ENCODE peak calls at places on chromosomes 4 and X, in four cellular contexts. G is NCI-H345, Y is KBM-7, T is GOT3. K is an unnamed sample.

GRCh38 chr4:24794916-24795665 is at the start of gene SOD3:
- DNase-seq in T (peak), G (no peak), Y (no peak), K (no peak)

GRCh38 chr4:156475322-156475721 is 496.3 kb downstream of the PDGFC start:
- DNase-seq in G (peak), T (no peak), Y (peak), K (no peak)

GRCh38 chrX:101676571-101676970 is 16.9 kb upstream of the ARMCX2 start:
- DNase-seq in G (no peak), T (no peak), Y (no peak), K (no peak)

GRCh38 chr4:176883681-176884418 is 91.1 kb upstream of the VEGFC start:
- DNase-seq in T (no peak), Y (no peak), G (no peak), K (no peak)

GRCh38 chrX:30812326-30812725 is 76.7 kb downstream of the TAB3 start:
- DNase-seq in Y (peak), T (no peak), G (no peak), K (no peak)

GRCh38 chrX:47644557-47645091 is 5.7 kb downstream of the ELK1 start:
- DNase-seq in G (no peak), T (no peak), Y (peak), K (no peak)

GRCh38 chr4:19944251-19944650 is 307.5 kb upstream of the SLIT2 start:
- DNase-seq in T (no peak), G (no peak), Y (no peak), K (no peak)

GRCh38 chrX:46713672-46714487 is 45.0 kb downstream of the SLC9A7 start:
- DNase-seq in Y (no peak), T (no peak), G (no peak), K (no peak)

GRCh38 chrX:154750301-154751120 is at the start of gene GAB3:
- DNase-seq in Y (peak), G (peak), T (no peak), K (peak)

GRCh38 chrX:39133971-39134370 is 332.7 kb downstream of the MID1IP1 start:
- DNase-seq in G (peak), T (no peak), Y (peak), K (peak)

GRCh38 chr4:3765271-3766206 is 646 bp upstream of the ADRA2C start:
- DNase-seq in T (no peak), Y (peak), G (peak), K (no peak)

GRCh38 chr4:151408630-151409469 is at the start of gene FHIP1A:
- DNase-seq in T (no peak), G (peak), Y (peak), K (peak)

GRCh38 chrX:13200398-13200797 is 119.5 kb downstream of the ATXN3L start:
- DNase-seq in Y (no peak), G (no peak), T (no peak), K (no peak)

GRCh38 chr4:78065514-78066192 is 8.5 kb downstream of the FRAS1 start:
- DNase-seq in G (no peak), T (no peak), Y (no peak), K (no peak)

GRCh38 chrX:72045552-72046277 is 86.0 kb downstream of the RTL5 start:
- DNase-seq in G (no peak), Y (no peak), T (no peak), K (no peak)

K was measured in activated T-cell treated with anti-CD3 and anti-CD28 coated beads, Interleukin-2, amount 50 U/mL, for 4 hours.